ENCODE peak calls at places on chromosome 4, in ten cellular contexts. G, X, H, V, W, J, R, T, Y and N are unnamed samples.

GRCh38 chr4:124903995-124904722 is 191.6 kb upstream of the ANKRD50 start:
- DNase-seq in G (no peak), X (peak), H (peak), V (no peak), W (peak), J (peak), R (no peak), T (no peak), Y (no peak), N (no peak)

GRCh38 chr4:141244419-141244818 is 23.7 kb downstream of the ZNF330 start:
- DNase-seq in G (no peak), X (no peak), H (no peak), V (no peak), W (no peak), J (no peak), R (no peak), T (no peak), Y (no peak), N (no peak)

GRCh38 chr4:8494218-8494617 is 53.6 kb downstream of the TRMT44 start:
- DNase-seq in G (no peak), X (no peak), H (no peak), V (no peak), W (no peak), J (no peak), R (no peak), T (no peak), Y (no peak), N (no peak)

GRCh38 chr4:148170408-148171385 is 271.5 kb downstream of the NR3C2 start:
- DNase-seq in G (peak), X (no peak), H (no peak), V (no peak), W (no peak), J (no peak), R (no peak), T (no peak), Y (no peak), N (no peak)

GRCh38 chr4:55866290-55866907 is 13.0 kb downstream of the EXOC1 start:
- DNase-seq in G (no peak), X (no peak), H (peak), V (no peak), W (peak), J (peak), R (no peak), T (no peak), Y (no peak), N (no peak)

GRCh38 chr4:48906283-48907173 is at the start of gene OCIAD2:
- DNase-seq in G (peak), X (peak), H (no peak), V (peak), W (peak), J (peak), R (peak), T (peak), Y (no peak), N (peak)

GRCh38 chr4:161920304-161921052 is 243.3 kb downstream of the FSTL5 start:
- DNase-seq in G (no peak), X (no peak), H (no peak), V (no peak), W (no peak), J (no peak), R (no peak), T (no peak), Y (no peak), N (no peak)

GRCh38 chr4:151418385-151418784 is 9.4 kb downstream of the FHIP1A start:
- DNase-seq in G (no peak), X (no peak), H (peak), V (no peak), W (peak), J (peak), R (no peak), T (no peak), Y (no peak), N (no peak)

GRCh38 chr4:36322921-36323354 is 41.5 kb downstream of the DTHD1 start:
- DNase-seq in G (no peak), X (no peak), H (no peak), V (no peak), W (no peak), J (no peak), R (no peak), T (no peak), Y (no peak), N (no peak)

GRCh38 chr4:127370495-127371069 is 262.2 kb upstream of the INTU start:
- DNase-seq in G (peak), X (no peak), H (peak), V (peak), W (no peak), J (peak), R (no peak), T (no peak), Y (no peak), N (no peak)

GRCh38 chr4:18937080-18937479 is 915.5 kb upstream of the LCORL start:
- DNase-seq in G (no peak), X (no peak), H (no peak), V (no peak), W (no peak), J (no peak), R (no peak), T (no peak), Y (no peak), N (no peak)

DNA sequence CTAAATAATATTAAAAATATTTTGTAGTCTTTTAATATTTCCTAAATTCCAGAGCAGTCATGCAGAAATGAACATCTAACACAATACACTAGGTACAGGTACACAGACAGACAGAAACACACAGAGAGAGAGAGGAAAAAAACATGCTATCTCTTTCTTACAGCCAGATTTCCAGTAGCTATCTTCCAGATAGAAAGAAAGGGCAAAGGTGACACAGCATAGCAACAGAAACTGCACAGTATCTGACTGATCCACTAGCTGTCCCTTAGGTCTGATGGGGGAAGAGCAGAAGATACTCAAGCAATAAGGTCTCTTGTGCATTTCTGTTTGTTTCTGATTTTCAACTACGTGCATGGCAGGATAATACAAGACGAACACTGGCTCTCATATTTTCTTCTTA is 7.8 kb downstream of the FBXW7 start:
- DNase-seq in G (no peak), X (no peak), H (no peak), V (no peak), W (no peak), J (no peak), R (no peak), T (no peak), Y (no peak), N (no peak)
- TF ChIP-seq CTCF in G (no peak), X (no peak), H (no peak), V (no peak), W (no peak), J (no peak), R (no peak), T (no peak), Y (no peak), N (no peak)

GRCh38 chr4:112377127-112377635 is 80.0 kb downstream of the ALPK1 start:
- DNase-seq in G (no peak), X (no peak), H (no peak), V (no peak), W (no peak), J (no peak), R (no peak), T (no peak), Y (no peak), N (no peak)
- TF ChIP-seq CTCF in G (no peak), X (no peak), H (no peak), V (no peak), W (no peak), J (no peak), R (no peak), T (no peak), Y (no peak), N (no peak)

GRCh38 chr4:22091351-22091731 is 142.8 kb upstream of the KCNIP4 start:
- DNase-seq in G (no peak), X (no peak), H (no peak), V (no peak), W (no peak), J (peak), R (no peak), T (no peak), Y (no peak), N (no peak)
- TF ChIP-seq CTCF in G (no peak), X (no peak), H (no peak), V (no peak), W (no peak), J (no peak), R (no peak), T (no peak), Y (no peak), N (no peak)

GRCh38 chr4:52979821-52980590 is 117.9 kb downstream of the RASL11B start:
- DNase-seq in G (no peak), X (no peak), H (no peak), V (no peak), W (no peak), J (no peak), R (no peak), T (no peak), Y (no peak), N (no peak)
- TF ChIP-seq CTCF in G (no peak), X (no peak), H (no peak), V (no peak), W (no peak), J (no peak), R (no peak), T (no peak), Y (no peak), N (no peak)

GRCh38 chr4:16269742-16270522 is 43.7 kb upstream of the TAPT1 start:
- DNase-seq in G (no peak), X (no peak), H (peak), V (no peak), W (peak), J (no peak), R (no peak), T (no peak), Y (no peak), N (no peak)

GRCh38 chr4:16265820-16266219 is 39.5 kb upstream of the TAPT1 start:
- DNase-seq in G (no peak), X (no peak), H (no peak), V (no peak), W (no peak), J (no peak), R (no peak), T (no peak), Y (no peak), N (no peak)

GRCh38 chr4:16268290-16268689 is 42.0 kb upstream of the TAPT1 start:
- DNase-seq in G (no peak), X (no peak), H (no peak), V (no peak), W (no peak), J (no peak), R (no peak), T (no peak), Y (no peak), N (no peak)

GRCh38 chr4:16267639-16268038 is 41.4 kb upstream of the TAPT1 start:
- DNase-seq in G (no peak), X (no peak), H (no peak), V (no peak), W (no peak), J (no peak), R (no peak), T (no peak), Y (no peak), N (no peak)

GRCh38 chr4:16270654-16271328 is 44.5 kb upstream of the TAPT1 start:
- DNase-seq in G (no peak), X (no peak), H (no peak), V (no peak), W (peak), J (no peak), R (no peak), T (no peak), Y (no peak), N (no peak)
- TF ChIP-seq CTCF in G (no peak), X (peak), H (peak), V (no peak), W (peak), J (no peak), R (no peak), T (no peak), Y (no peak), N (peak)

GRCh38 chr4:174467107-174467506 is 55.2 kb downstream of the HPGD start:
- DNase-seq in G (no peak), X (no peak), H (peak), V (no peak), W (peak), J (no peak), R (no peak), T (no peak), Y (no peak), N (no peak)
- TF ChIP-seq CTCF in G (no peak), X (no peak), H (no peak), V (no peak), W (no peak), J (no peak), R (no peak), T (no peak), Y (no peak), N (no peak)

DNA sequence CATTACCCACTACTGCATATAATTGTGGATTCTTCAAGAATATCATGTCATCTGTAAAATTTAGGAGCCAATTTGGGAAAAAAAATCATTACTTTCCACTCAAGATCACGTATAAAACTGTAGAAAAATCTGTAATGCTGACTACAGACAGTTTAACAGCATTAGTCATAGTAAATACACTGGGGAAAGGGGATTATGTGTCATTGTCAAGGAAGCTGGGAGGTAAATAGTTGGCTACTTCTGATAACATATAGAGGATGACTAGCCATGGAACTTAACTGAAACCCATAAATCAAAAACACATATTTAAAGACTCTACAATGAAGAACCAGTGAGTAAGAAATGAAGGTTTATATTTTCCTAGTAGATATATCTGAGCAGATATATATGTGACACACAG is 1666.4 kb upstream of the IGFBP7 start:
- DNase-seq in G (no peak), X (no peak), H (peak), V (no peak), W (peak), J (no peak), R (no peak), T (no peak), Y (no peak), N (no peak)
- TF ChIP-seq CTCF in G (no peak), X (no peak), H (no peak), V (no peak), W (no peak), J (no peak), R (no peak), T (no peak), Y (no peak), N (no peak)

DNA sequence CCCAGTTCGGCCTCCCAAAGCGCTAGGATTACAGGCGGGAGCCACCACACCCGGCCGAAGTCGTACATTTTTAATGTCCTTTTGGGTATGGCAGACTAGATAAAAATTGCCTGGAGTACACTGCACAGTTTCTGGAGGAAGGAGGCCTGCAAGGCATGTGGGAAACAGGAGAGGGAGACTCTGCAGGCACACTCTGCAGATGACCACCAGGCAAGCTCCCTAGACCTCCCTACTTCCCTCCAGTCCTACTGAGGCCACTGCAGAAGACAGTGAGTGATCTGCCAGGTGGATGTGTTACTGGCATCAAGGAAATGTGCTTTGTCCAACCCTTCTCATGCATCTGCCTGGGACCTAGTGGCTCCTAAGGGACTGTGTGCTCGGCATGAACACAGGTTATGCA is 11.4 kb downstream of the PDLIM3 start:
- DNase-seq in G (no peak), X (no peak), H (no peak), V (no peak), W (no peak), J (no peak), R (no peak), T (no peak), Y (no peak), N (no peak)
- TF ChIP-seq CTCF in G (no peak), X (no peak), H (no peak), V (no peak), W (no peak), J (no peak), R (no peak), T (no peak), Y (no peak), N (no peak)